ENCODE peak calls at places on chromosomes 7 and 10, in ten cellular contexts. One of them, this sample, is unnamed.

GRCh38 chr10:17959870-17960269 is 8.2 kb downstream of the SLC39A12 start:
- DNase-seq in heart left ventricle: no peak
- DNase-seq in HS-27A: no peak
- DNase-seq in stimulated activated CD4-positive, alpha-beta T cell treated with anti-CD3 and anti-CD28 coated beads, Interleukin-4, amount 100 ng/mL, for 1 hour: no peak
- DNase-seq in occipital lobe: no peak
- DNase-seq in hepatocyte: no peak
- DNase-seq in endothelial cell: no peak
- DNase-seq in astrocyte of the spinal cord: no peak
- DNase-seq in Kasumi-1: no peak
- DNase-seq in NCI-H460: no peak
- DNase-seq in this sample: no peak

GRCh38 chr10:110834622-110835219 is 37.0 kb upstream of the PDCD4 start:
- DNase-seq in HS-27A: no peak
- DNase-seq in heart left ventricle: no peak
- DNase-seq in hepatocyte: peak
- DNase-seq in stimulated activated CD4-positive, alpha-beta T cell treated with anti-CD3 and anti-CD28 coated beads, Interleukin-4, amount 100 ng/mL, for 1 hour: no peak
- DNase-seq in astrocyte of the spinal cord: peak
- DNase-seq in Kasumi-1: peak
- DNase-seq in endothelial cell: no peak
- DNase-seq in NCI-H460: no peak
- DNase-seq in occipital lobe: no peak
- DNase-seq in this sample: no peak

GRCh38 chr10:131980757-131981428 is 830 bp downstream of the BNIP3 start:
- DNase-seq in NCI-H460: no peak
- DNase-seq in astrocyte of the spinal cord: no peak
- DNase-seq in Kasumi-1: no peak
- DNase-seq in hepatocyte: peak
- DNase-seq in stimulated activated CD4-positive, alpha-beta T cell treated with anti-CD3 and anti-CD28 coated beads, Interleukin-4, amount 100 ng/mL, for 1 hour: no peak
- DNase-seq in HS-27A: no peak
- DNase-seq in heart left ventricle: no peak
- DNase-seq in occipital lobe: no peak
- DNase-seq in endothelial cell: no peak
- DNase-seq in this sample: no peak

GRCh38 chr7:2710901-2711551 is 23.0 kb downstream of the AMZ1 start:
- DNase-seq in Kasumi-1: no peak
- DNase-seq in endothelial cell: no peak
- DNase-seq in astrocyte of the spinal cord: no peak
- DNase-seq in heart left ventricle: no peak
- DNase-seq in occipital lobe: no peak
- DNase-seq in hepatocyte: no peak
- DNase-seq in HS-27A: no peak
- DNase-seq in stimulated activated CD4-positive, alpha-beta T cell treated with anti-CD3 and anti-CD28 coated beads, Interleukin-4, amount 100 ng/mL, for 1 hour: no peak
- DNase-seq in NCI-H460: no peak
- DNase-seq in this sample: no peak

GRCh38 chr10:31602541-31603244 is 283.7 kb downstream of the ZEB1 start:
- DNase-seq in HS-27A: peak
- DNase-seq in occipital lobe: peak
- DNase-seq in heart left ventricle: peak
- DNase-seq in stimulated activated CD4-positive, alpha-beta T cell treated with anti-CD3 and anti-CD28 coated beads, Interleukin-4, amount 100 ng/mL, for 1 hour: no peak
- DNase-seq in hepatocyte: peak
- DNase-seq in endothelial cell: peak
- DNase-seq in Kasumi-1: no peak
- DNase-seq in astrocyte of the spinal cord: peak
- DNase-seq in NCI-H460: no peak
- DNase-seq in this sample: peak

GRCh38 chr7:32298403-32299132 is 191.6 kb downstream of the LSM5 start:
- DNase-seq in heart left ventricle: peak
- DNase-seq in Kasumi-1: no peak
- DNase-seq in astrocyte of the spinal cord: no peak
- DNase-seq in NCI-H460: no peak
- DNase-seq in endothelial cell: peak
- DNase-seq in stimulated activated CD4-positive, alpha-beta T cell treated with anti-CD3 and anti-CD28 coated beads, Interleukin-4, amount 100 ng/mL, for 1 hour: no peak
- DNase-seq in hepatocyte: peak
- DNase-seq in HS-27A: no peak
- DNase-seq in occipital lobe: no peak
- DNase-seq in this sample: no peak

GRCh38 chr7:129468087-129468486 is 33.9 kb downstream of the STRIP2 start:
- DNase-seq in endothelial cell: no peak
- DNase-seq in Kasumi-1: peak
- DNase-seq in HS-27A: no peak
- DNase-seq in hepatocyte: peak
- DNase-seq in astrocyte of the spinal cord: peak
- DNase-seq in stimulated activated CD4-positive, alpha-beta T cell treated with anti-CD3 and anti-CD28 coated beads, Interleukin-4, amount 100 ng/mL, for 1 hour: no peak
- DNase-seq in occipital lobe: no peak
- DNase-seq in NCI-H460: no peak
- DNase-seq in heart left ventricle: no peak
- DNase-seq in this sample: no peak

GRCh38 chr10:72259491-72260214 is 14.1 kb upstream of the DDIT4 start:
- DNase-seq in occipital lobe: peak
- DNase-seq in heart left ventricle: peak
- DNase-seq in astrocyte of the spinal cord: peak
- DNase-seq in endothelial cell: no peak
- DNase-seq in stimulated activated CD4-positive, alpha-beta T cell treated with anti-CD3 and anti-CD28 coated beads, Interleukin-4, amount 100 ng/mL, for 1 hour: no peak
- DNase-seq in hepatocyte: peak
- DNase-seq in NCI-H460: peak
- DNase-seq in Kasumi-1: no peak
- DNase-seq in HS-27A: no peak
- DNase-seq in this sample: peak

GRCh38 chr7:148561099-148561498 is 29.5 kb upstream of the C7orf33 start:
- DNase-seq in Kasumi-1: no peak
- DNase-seq in HS-27A: no peak
- DNase-seq in astrocyte of the spinal cord: no peak
- DNase-seq in occipital lobe: no peak
- DNase-seq in heart left ventricle: no peak
- DNase-seq in NCI-H460: no peak
- DNase-seq in hepatocyte: peak
- DNase-seq in endothelial cell: no peak
- DNase-seq in stimulated activated CD4-positive, alpha-beta T cell treated with anti-CD3 and anti-CD28 coated beads, Interleukin-4, amount 100 ng/mL, for 1 hour: no peak
- DNase-seq in this sample: no peak

GRCh38 chr10:101619983-101620382 is 31.9 kb downstream of the DPCD start:
- DNase-seq in astrocyte of the spinal cord: no peak
- DNase-seq in heart left ventricle: no peak
- DNase-seq in occipital lobe: no peak
- DNase-seq in Kasumi-1: no peak
- DNase-seq in NCI-H460: no peak
- DNase-seq in hepatocyte: no peak
- DNase-seq in HS-27A: no peak
- DNase-seq in endothelial cell: no peak
- DNase-seq in stimulated activated CD4-positive, alpha-beta T cell treated with anti-CD3 and anti-CD28 coated beads, Interleukin-4, amount 100 ng/mL, for 1 hour: no peak
- DNase-seq in this sample: no peak

GRCh38 chr7:130290745-130291144 is 2.2 kb upstream of the CPA4 start:
- DNase-seq in astrocyte of the spinal cord: peak
- DNase-seq in HS-27A: peak
- DNase-seq in stimulated activated CD4-positive, alpha-beta T cell treated with anti-CD3 and anti-CD28 coated beads, Interleukin-4, amount 100 ng/mL, for 1 hour: no peak
- DNase-seq in occipital lobe: no peak
- DNase-seq in Kasumi-1: no peak
- DNase-seq in NCI-H460: no peak
- DNase-seq in heart left ventricle: no peak
- DNase-seq in endothelial cell: no peak
- DNase-seq in hepatocyte: no peak
- DNase-seq in this sample: no peak

GRCh38 chr10:116278832-116279231 is 5.8 kb upstream of the GFRA1 start:
- DNase-seq in astrocyte of the spinal cord: no peak
- DNase-seq in occipital lobe: no peak
- DNase-seq in heart left ventricle: no peak
- DNase-seq in endothelial cell: no peak
- DNase-seq in NCI-H460: no peak
- DNase-seq in HS-27A: no peak
- DNase-seq in stimulated activated CD4-positive, alpha-beta T cell treated with anti-CD3 and anti-CD28 coated beads, Interleukin-4, amount 100 ng/mL, for 1 hour: no peak
- DNase-seq in Kasumi-1: no peak
- DNase-seq in hepatocyte: no peak
- DNase-seq in this sample: no peak

GRCh38 chr10:33274096-33274785 is 60.2 kb downstream of the NRP1 start:
- DNase-seq in stimulated activated CD4-positive, alpha-beta T cell treated with anti-CD3 and anti-CD28 coated beads, Interleukin-4, amount 100 ng/mL, for 1 hour: no peak
- DNase-seq in astrocyte of the spinal cord: peak
- DNase-seq in occipital lobe: no peak
- DNase-seq in Kasumi-1: no peak
- DNase-seq in endothelial cell: no peak
- DNase-seq in hepatocyte: no peak
- DNase-seq in heart left ventricle: no peak
- DNase-seq in HS-27A: no peak
- DNase-seq in NCI-H460: no peak
- DNase-seq in this sample: peak

GRCh38 chr10:110860576-110861241 is 11.0 kb upstream of the PDCD4 start:
- DNase-seq in hepatocyte: peak
- DNase-seq in occipital lobe: no peak
- DNase-seq in NCI-H460: no peak
- DNase-seq in endothelial cell: no peak
- DNase-seq in astrocyte of the spinal cord: no peak
- DNase-seq in Kasumi-1: peak
- DNase-seq in heart left ventricle: no peak
- DNase-seq in stimulated activated CD4-positive, alpha-beta T cell treated with anti-CD3 and anti-CD28 coated beads, Interleukin-4, amount 100 ng/mL, for 1 hour: no peak
- DNase-seq in HS-27A: no peak
- DNase-seq in this sample: no peak

GRCh38 chr7:23468721-23469149 is 1.6 kb downstream of the IGF2BP3 start:
- DNase-seq in heart left ventricle: no peak
- DNase-seq in occipital lobe: no peak
- DNase-seq in stimulated activated CD4-positive, alpha-beta T cell treated with anti-CD3 and anti-CD28 coated beads, Interleukin-4, amount 100 ng/mL, for 1 hour: peak
- DNase-seq in HS-27A: no peak
- DNase-seq in endothelial cell: peak
- DNase-seq in Kasumi-1: peak
- DNase-seq in NCI-H460: no peak
- DNase-seq in hepatocyte: peak
- DNase-seq in astrocyte of the spinal cord: no peak
- DNase-seq in this sample: no peak

GRCh38 chr7:23298141-23298851 is 843 bp upstream of the MALSU1 start:
- DNase-seq in heart left ventricle: no peak
- DNase-seq in stimulated activated CD4-positive, alpha-beta T cell treated with anti-CD3 and anti-CD28 coated beads, Interleukin-4, amount 100 ng/mL, for 1 hour: no peak
- DNase-seq in endothelial cell: no peak
- DNase-seq in astrocyte of the spinal cord: peak
- DNase-seq in hepatocyte: no peak
- DNase-seq in occipital lobe: no peak
- DNase-seq in Kasumi-1: no peak
- DNase-seq in NCI-H460: no peak
- DNase-seq in HS-27A: peak
- DNase-seq in this sample: peak

GRCh38 chr7:128161466-128162125 is 79.5 kb upstream of the LEP start:
- DNase-seq in NCI-H460: no peak
- DNase-seq in stimulated activated CD4-positive, alpha-beta T cell treated with anti-CD3 and anti-CD28 coated beads, Interleukin-4, amount 100 ng/mL, for 1 hour: no peak
- DNase-seq in astrocyte of the spinal cord: peak
- DNase-seq in heart left ventricle: no peak
- DNase-seq in endothelial cell: no peak
- DNase-seq in occipital lobe: no peak
- DNase-seq in HS-27A: no peak
- DNase-seq in Kasumi-1: no peak
- DNase-seq in hepatocyte: no peak
- DNase-seq in this sample: no peak

GRCh38 chr7:1536768-1537630 is 6.5 kb downstream of the MAFK start:
- DNase-seq in HS-27A: peak
- DNase-seq in endothelial cell: peak
- DNase-seq in hepatocyte: peak
- DNase-seq in occipital lobe: peak
- DNase-seq in Kasumi-1: no peak
- DNase-seq in NCI-H460: peak
- DNase-seq in stimulated activated CD4-positive, alpha-beta T cell treated with anti-CD3 and anti-CD28 coated beads, Interleukin-4, amount 100 ng/mL, for 1 hour: no peak
- DNase-seq in astrocyte of the spinal cord: peak
- DNase-seq in heart left ventricle: peak
- DNase-seq in this sample: peak

GRCh38 chr10:132434405-132435005 is 37.5 kb downstream of the PWWP2B start:
- DNase-seq in HS-27A: no peak
- DNase-seq in heart left ventricle: no peak
- DNase-seq in occipital lobe: no peak
- DNase-seq in endothelial cell: no peak
- DNase-seq in astrocyte of the spinal cord: no peak
- DNase-seq in NCI-H460: no peak
- DNase-seq in stimulated activated CD4-positive, alpha-beta T cell treated with anti-CD3 and anti-CD28 coated beads, Interleukin-4, amount 100 ng/mL, for 1 hour: peak
- DNase-seq in hepatocyte: no peak
- DNase-seq in Kasumi-1: peak
- DNase-seq in this sample: peak

GRCh38 chr7:143368387-143368786 is 5.9 kb upstream of the FAM131B start:
- DNase-seq in astrocyte of the spinal cord: no peak
- DNase-seq in heart left ventricle: no peak
- DNase-seq in stimulated activated CD4-positive, alpha-beta T cell treated with anti-CD3 and anti-CD28 coated beads, Interleukin-4, amount 100 ng/mL, for 1 hour: no peak
- DNase-seq in HS-27A: no peak
- DNase-seq in Kasumi-1: no peak
- DNase-seq in hepatocyte: no peak
- DNase-seq in NCI-H460: no peak
- DNase-seq in occipital lobe: no peak
- DNase-seq in endothelial cell: no peak
- DNase-seq in this sample: no peak

This sample was measured in A549.